ENCODE peak calls at places on chromosomes 16 and 17, in eight cellular contexts. H is A549, X is stomach, W is tibial nerve, I is SK-N-SH, P is ovary, M is H1, O is K562. S is an unnamed sample.

GRCh38 chr16:88948781-88949490 is 28.1 kb downstream of the CBFA2T3 start:
- DNase-seq in H (no peak), X (no peak), W (no peak), I (no peak), P (no peak), M (no peak), O (no peak), S (peak; percentile 66)

GRCh38 chr17:50198026-50198669 is 3.3 kb downstream of the COL1A1 start:
- DNase-seq in H (peak; percentile 86), X (peak; percentile 73), W (no peak), I (peak; percentile 89), P (peak; percentile 74), M (no peak), O (peak; percentile 46), S (no peak)

GRCh38 chr17:27339198-27339835 is 45.4 kb downstream of the WSB1 start:
- DNase-seq in H (no peak), X (no peak), W (no peak), I (no peak), P (no peak), M (no peak), O (no peak), S (no peak)

GRCh38 chr17:39401412-39402278 is at the start of gene FBXL20:
- DNase-seq in H (peak; percentile 98), X (peak; percentile 96), W (peak; percentile 91), I (peak; percentile 99), P (peak; percentile 96), M (peak; percentile 91), O (peak; percentile 99), S (peak; percentile 94)

GRCh38 chr17:31388770-31389672 is 2.5 kb upstream of the RAB11FIP4 start:
- DNase-seq in H (peak; percentile 82), X (peak; percentile 26), W (no peak), I (peak; percentile 83), P (no peak), M (peak; percentile 87), O (peak; percentile 69), S (peak; percentile 71)

GRCh38 chr17:49748223-49748622 is 15.7 kb downstream of the FAM117A start:
- DNase-seq in H (no peak), X (no peak), W (no peak), I (no peak), P (no peak), M (no peak), O (no peak), S (no peak)

GRCh38 chr17:30358055-30358760 is 20.5 kb upstream of the CPD start:
- DNase-seq in H (no peak), X (no peak), W (no peak), I (no peak), P (no peak), M (no peak), O (no peak), S (no peak)

GRCh38 chr16:68319185-68319908 is 8.5 kb downstream of the PRMT7 start:
- DNase-seq in H (no peak), X (no peak), W (no peak), I (no peak), P (no peak), M (no peak), O (no peak), S (no peak)

DNA sequence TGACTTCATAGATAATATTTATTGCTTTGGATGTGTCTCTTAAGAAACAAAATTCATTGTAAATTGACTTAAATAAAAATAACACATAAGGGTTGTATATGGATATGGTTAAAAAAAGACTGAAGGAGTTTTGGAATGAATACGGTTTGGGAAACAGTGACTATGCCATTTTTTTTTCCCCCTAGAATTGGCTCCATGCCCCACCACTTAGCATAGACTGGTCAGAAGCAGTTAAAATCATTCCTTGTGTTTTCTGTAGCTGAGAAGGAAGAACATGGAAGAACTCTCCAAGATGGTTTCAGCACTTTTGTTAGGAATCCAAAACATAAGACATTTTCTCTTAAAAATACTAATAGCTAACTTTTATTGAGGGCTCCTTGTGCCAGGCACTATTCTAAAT is 39.4 kb upstream of the FAM20A start:
- DNase-seq in H (no peak), X (no peak), W (no peak), I (no peak), P (no peak), M (no peak), O (no peak), S (no peak)
- TF ChIP-seq EP300 in H (no peak), X (no peak), W (no peak), I (no peak), P (no peak), M (no peak), O (no peak), S (no peak)

GRCh38 chr17:4950757-4951204 is at the start of gene ENO3:
- DNase-seq in H (peak; percentile 40), X (no peak), W (no peak), I (peak; percentile 76), P (peak; percentile 58), M (peak; percentile 68), O (no peak), S (no peak)

GRCh38 chr17:4956493-4957061 is 5.7 kb downstream of the ENO3 start:
- DNase-seq in H (no peak), X (peak; percentile 46), W (no peak), I (no peak), P (no peak), M (peak; percentile 93), O (no peak), S (peak; percentile 83)

GRCh38 chr17:4951486-4951885 is 567 bp downstream of the ENO3 start:
- DNase-seq in H (no peak), X (no peak), W (no peak), I (no peak), P (no peak), M (no peak), O (no peak), S (no peak)

GRCh38 chr17:4955091-4955490 is 4.2 kb downstream of the ENO3 start:
- DNase-seq in H (no peak), X (no peak), W (no peak), I (no peak), P (no peak), M (no peak), O (no peak), S (no peak)

GRCh38 chr17:4953461-4953961 is 2.6 kb downstream of the ENO3 start:
- DNase-seq in H (no peak), X (no peak), W (no peak), I (no peak), P (no peak), M (no peak), O (no peak), S (no peak)
- TF ChIP-seq EP300 in H (no peak), X (no peak), W (no peak), I (no peak), P (no peak), M (no peak), O (no peak), S (no peak)

GRCh38 chr17:36463916-36464764 is 22.3 kb upstream of the ZNHIT3 start:
- DNase-seq in H (peak; percentile 74), X (peak; percentile 56), W (no peak), I (no peak), P (no peak), M (peak; percentile 95), O (peak; percentile 95), S (peak; percentile 89)
- TF ChIP-seq EP300 in H (no peak), X (no peak), W (no peak), I (no peak), P (no peak), M (no peak), O (no peak), S (no peak)

DNA sequence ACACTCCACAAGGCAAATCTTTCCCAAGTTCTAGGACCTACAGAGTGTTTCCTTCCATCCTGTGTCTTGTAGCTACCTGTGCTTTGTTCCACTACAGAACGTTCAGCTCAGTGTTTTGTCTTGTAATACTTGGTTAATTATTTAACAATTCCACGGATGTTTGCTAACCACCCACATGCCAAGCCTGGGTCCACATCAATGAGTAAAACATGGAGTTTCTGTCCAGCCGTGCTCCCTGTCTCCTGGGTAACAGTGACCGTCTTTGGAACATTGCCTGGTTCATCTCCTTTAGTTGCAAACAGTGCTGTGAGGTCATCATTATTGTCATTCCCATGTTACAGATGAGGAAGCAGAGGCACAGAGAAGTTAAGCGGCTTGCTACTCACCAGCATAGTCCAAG is 41.3 kb downstream of the IRF8 start:
- DNase-seq in H (no peak), X (no peak), W (no peak), I (no peak), P (no peak), M (no peak), O (no peak), S (no peak)
- TF ChIP-seq EP300 in H (no peak), X (no peak), W (no peak), I (no peak), P (no peak), M (no peak), O (no peak), S (no peak)

GRCh38 chr17:65171753-65172152 is 34.6 kb downstream of the RGS9 start:
- DNase-seq in H (no peak), X (no peak), W (no peak), I (no peak), P (no peak), M (no peak), O (no peak), S (no peak)
- TF ChIP-seq EP300 in H (no peak), X (no peak), W (no peak), I (peak; percentile 41), P (no peak), M (no peak), O (no peak), S (no peak)

DNA sequence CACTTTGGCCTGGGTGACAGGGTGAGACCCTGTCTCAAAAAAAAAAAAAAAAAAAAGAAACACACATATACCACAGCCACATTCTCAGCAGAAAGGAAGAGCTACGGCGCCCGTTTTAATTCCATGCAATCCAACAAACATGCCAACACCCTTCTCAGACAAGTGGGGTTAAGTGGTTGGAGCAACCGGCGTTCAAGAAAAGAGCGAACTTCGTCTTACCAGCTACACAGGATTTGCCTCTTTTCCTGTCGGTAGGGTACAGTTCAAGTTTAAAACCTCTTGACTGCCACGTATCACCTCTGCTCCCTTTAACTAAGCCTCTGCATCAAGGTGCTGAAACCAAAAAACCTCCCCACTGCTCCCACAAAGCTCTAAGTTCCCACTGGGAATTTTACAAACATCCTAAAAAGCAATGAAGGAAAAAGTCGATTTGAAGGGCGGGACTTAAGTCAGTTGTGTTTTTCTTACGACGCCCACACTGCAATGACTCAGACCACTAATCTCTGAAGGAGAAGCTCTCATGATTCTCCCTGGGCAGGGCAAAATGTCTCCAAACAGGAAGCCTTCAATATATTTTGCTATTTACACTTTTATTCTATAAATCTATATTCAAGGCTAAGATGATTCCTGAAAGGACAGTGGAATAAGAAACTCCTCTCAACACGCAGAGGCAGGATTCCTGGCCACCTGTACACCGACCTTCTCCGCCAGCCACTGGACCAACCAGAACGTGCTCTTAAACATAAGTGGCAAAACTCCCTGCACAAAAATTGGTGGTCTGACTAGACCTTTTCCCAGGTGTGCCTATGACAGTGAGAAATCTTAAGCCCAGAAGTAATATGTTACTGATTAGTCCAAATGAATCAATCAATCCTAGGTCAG is 18.8 kb downstream of the SRP68 start:
- DNase-seq in H (peak; percentile 27), X (no peak), W (no peak), I (no peak), P (no peak), M (no peak), O (no peak), S (peak; percentile 71)
- TF ChIP-seq EP300 in H (no peak), X (no peak), W (no peak), I (no peak), P (no peak), M (no peak), O (no peak), S (peak; percentile 20)